ENCODE peak calls at places on chromosomes 6 and 20, in seven cellular contexts. One of them, this sample, is unnamed.
A peak's percentile ranks its signal among the peaks of the same experiment; 100 is the strongest.

GRCh38 chr6:35177586-35177985 is 36.2 kb upstream of the SCUBE3 start:
- DNase-seq in H1: no peak
- DNase-seq in K562: no peak
- DNase-seq in SK-N-SH: no peak
- DNase-seq in HepG2: no peak
- DNase-seq in HCT116: no peak
- DNase-seq in GM12878: no peak
- DNase-seq in this sample: no peak

GRCh38 chr20:57089701-57090144 is 176.7 kb downstream of the BMP7 start:
- DNase-seq in HepG2: peak; percentile 63
- DNase-seq in SK-N-SH: peak; percentile 92
- DNase-seq in K562: peak; percentile 73
- DNase-seq in HCT116: peak; percentile 34
- DNase-seq in H1: peak; percentile 97
- DNase-seq in GM12878: no peak
- DNase-seq in this sample: peak; percentile 77

GRCh38 chr20:6169251-6169650 is 46.4 kb upstream of the FERMT1 start:
- DNase-seq in SK-N-SH: no peak
- DNase-seq in K562: no peak
- DNase-seq in GM12878: no peak
- DNase-seq in HCT116: no peak
- DNase-seq in H1: no peak
- DNase-seq in HepG2: peak; percentile 15
- DNase-seq in this sample: peak; percentile 41

GRCh38 chr6:24524801-24525200 is 30.0 kb downstream of the ALDH5A1 start:
- DNase-seq in K562: peak; percentile 57
- DNase-seq in SK-N-SH: peak; percentile 43
- DNase-seq in HepG2: peak; percentile 33
- DNase-seq in GM12878: no peak
- DNase-seq in HCT116: peak; percentile 41
- DNase-seq in H1: no peak
- DNase-seq in this sample: peak; percentile 34

GRCh38 chr20:43579861-43580793 is 10.6 kb upstream of the IFT52 start:
- DNase-seq in H1: no peak
- DNase-seq in K562: peak; percentile 86
- DNase-seq in HepG2: no peak
- DNase-seq in SK-N-SH: no peak
- DNase-seq in GM12878: no peak
- DNase-seq in HCT116: no peak
- DNase-seq in this sample: no peak

GRCh38 chr20:4217349-4217761 is 202.0 kb upstream of the RNF24 start:
- DNase-seq in HepG2: peak; percentile 55
- DNase-seq in SK-N-SH: no peak
- DNase-seq in GM12878: no peak
- DNase-seq in HCT116: no peak
- DNase-seq in K562: no peak
- DNase-seq in H1: no peak
- DNase-seq in this sample: no peak

GRCh38 chr6:157613011-157613522 is 210.0 kb upstream of the SNX9 start:
- DNase-seq in K562: peak; percentile 79
- DNase-seq in SK-N-SH: no peak
- DNase-seq in HepG2: peak; percentile 63
- DNase-seq in HCT116: peak; percentile 83
- DNase-seq in H1: no peak
- DNase-seq in GM12878: no peak
- DNase-seq in this sample: no peak

GRCh38 chr20:18004389-18005031 is 35.7 kb downstream of the MGME1 start:
- DNase-seq in SK-N-SH: no peak
- DNase-seq in H1: no peak
- DNase-seq in K562: no peak
- DNase-seq in HCT116: no peak
- DNase-seq in HepG2: peak; percentile 59
- DNase-seq in GM12878: no peak
- DNase-seq in this sample: no peak

GRCh38 chr6:126531273-126531672 is 191.4 kb downstream of the CENPW start:
- DNase-seq in H1: no peak
- DNase-seq in K562: no peak
- DNase-seq in HepG2: no peak
- DNase-seq in SK-N-SH: no peak
- DNase-seq in GM12878: no peak
- DNase-seq in HCT116: no peak
- DNase-seq in this sample: no peak

GRCh38 chr6:136666041-136666440 is 115.8 kb upstream of the MAP7 start:
- DNase-seq in SK-N-SH: no peak
- DNase-seq in HCT116: no peak
- DNase-seq in K562: no peak
- DNase-seq in GM12878: no peak
- DNase-seq in H1: no peak
- DNase-seq in HepG2: no peak
- DNase-seq in this sample: no peak

GRCh38 chr20:21702553-21703467 is 2.7 kb upstream of the PAX1 start:
- DNase-seq in SK-N-SH: peak; percentile 80
- DNase-seq in GM12878: no peak
- DNase-seq in K562: peak; percentile 53
- DNase-seq in HepG2: peak; percentile 39
- DNase-seq in HCT116: no peak
- DNase-seq in H1: peak; percentile 98
- DNase-seq in this sample: no peak

GRCh38 chr20:45117581-45117980 is 2.6 kb upstream of the WFDC5 start:
- DNase-seq in K562: no peak
- DNase-seq in SK-N-SH: no peak
- DNase-seq in GM12878: no peak
- DNase-seq in HCT116: no peak
- DNase-seq in HepG2: no peak
- DNase-seq in H1: no peak
- DNase-seq in this sample: no peak

GRCh38 chr6:5457036-5457435 is 195.7 kb downstream of the FARS2 start:
- DNase-seq in SK-N-SH: no peak
- DNase-seq in K562: no peak
- DNase-seq in HepG2: no peak
- DNase-seq in HCT116: no peak
- DNase-seq in H1: no peak
- DNase-seq in GM12878: no peak
- DNase-seq in this sample: no peak

GRCh38 chr6:166610104-166610503 is 16.9 kb downstream of the RPS6KA2 start:
- DNase-seq in GM12878: no peak
- DNase-seq in SK-N-SH: no peak
- DNase-seq in H1: no peak
- DNase-seq in HepG2: no peak
- DNase-seq in K562: no peak
- DNase-seq in HCT116: no peak
- DNase-seq in this sample: no peak

GRCh38 chr6:138086573-138087196 is 20.5 kb downstream of the PERP start:
- DNase-seq in HepG2: peak; percentile 95
- DNase-seq in H1: no peak
- DNase-seq in SK-N-SH: no peak
- DNase-seq in GM12878: no peak
- DNase-seq in HCT116: peak; percentile 85
- DNase-seq in K562: no peak
- DNase-seq in this sample: no peak

GRCh38 chr6:148720371-148720770 is 26.5 kb upstream of the UST start:
- DNase-seq in HepG2: no peak
- DNase-seq in GM12878: no peak
- DNase-seq in SK-N-SH: no peak
- DNase-seq in H1: no peak
- DNase-seq in K562: no peak
- DNase-seq in HCT116: no peak
- DNase-seq in this sample: no peak

GRCh38 chr6:144264270-144265060 is 20.7 kb upstream of the UTRN start:
- DNase-seq in HepG2: peak; percentile 87
- DNase-seq in HCT116: peak; percentile 71
- DNase-seq in K562: no peak
- DNase-seq in SK-N-SH: no peak
- DNase-seq in GM12878: no peak
- DNase-seq in H1: no peak
- DNase-seq in this sample: no peak

GRCh38 chr6:128118401-128118800 is 217.5 kb upstream of the THEMIS start:
- DNase-seq in H1: no peak
- DNase-seq in GM12878: no peak
- DNase-seq in HCT116: no peak
- DNase-seq in K562: no peak
- DNase-seq in SK-N-SH: no peak
- DNase-seq in HepG2: no peak
- DNase-seq in this sample: no peak
- TF ChIP-seq JUND in H1: no peak
- TF ChIP-seq JUND in GM12878: no peak
- TF ChIP-seq JUND in HCT116: no peak
- TF ChIP-seq JUND in K562: no peak
- TF ChIP-seq JUND in SK-N-SH: no peak
- TF ChIP-seq JUND in HepG2: no peak
- TF ChIP-seq JUND in this sample: no peak

GRCh38 chr20:10209091-10209490 is 9.5 kb upstream of the SNAP25 start:
- DNase-seq in K562: no peak
- DNase-seq in H1: no peak
- DNase-seq in GM12878: no peak
- DNase-seq in SK-N-SH: no peak
- DNase-seq in HepG2: no peak
- DNase-seq in HCT116: no peak
- DNase-seq in this sample: no peak
- TF ChIP-seq JUND in K562: no peak
- TF ChIP-seq JUND in H1: no peak
- TF ChIP-seq JUND in GM12878: no peak
- TF ChIP-seq JUND in SK-N-SH: no peak
- TF ChIP-seq JUND in HepG2: no peak
- TF ChIP-seq JUND in HCT116: no peak
- TF ChIP-seq JUND in this sample: no peak

DNA sequence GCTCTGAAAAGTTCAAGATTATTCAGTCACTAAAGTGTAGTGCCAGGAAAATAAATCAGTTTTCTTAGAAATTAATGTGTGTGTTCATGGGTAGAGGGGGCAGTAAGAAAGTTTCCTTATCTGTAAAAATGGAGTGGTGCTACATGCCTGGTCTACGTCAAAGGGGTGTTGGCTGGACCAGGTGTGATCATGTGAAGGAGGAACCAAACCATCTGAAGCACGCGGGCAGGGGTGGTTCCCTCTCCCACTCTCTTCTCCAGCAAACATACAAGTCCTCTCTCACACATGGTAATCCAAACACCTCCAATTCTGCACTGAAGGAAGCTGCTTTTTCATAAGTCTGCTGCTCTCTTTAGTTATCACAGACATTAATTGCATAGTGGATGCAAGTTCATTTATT is 63.1 kb downstream of the CLIC5 start:
- DNase-seq in HepG2: no peak
- DNase-seq in K562: no peak
- DNase-seq in H1: no peak
- DNase-seq in SK-N-SH: no peak
- DNase-seq in HCT116: no peak
- DNase-seq in GM12878: no peak
- DNase-seq in this sample: no peak
- TF ChIP-seq JUND in HepG2: no peak
- TF ChIP-seq JUND in K562: no peak
- TF ChIP-seq JUND in H1: no peak
- TF ChIP-seq JUND in SK-N-SH: no peak
- TF ChIP-seq JUND in HCT116: no peak
- TF ChIP-seq JUND in GM12878: no peak
- TF ChIP-seq JUND in this sample: no peak

GRCh38 chr20:50282592-50283241 is 92.1 kb downstream of the CEBPB start:
- DNase-seq in HCT116: no peak
- DNase-seq in GM12878: no peak
- DNase-seq in H1: no peak
- DNase-seq in HepG2: no peak
- DNase-seq in K562: no peak
- DNase-seq in SK-N-SH: no peak
- DNase-seq in this sample: no peak

GRCh38 chr20:50279988-50280850 is 89.6 kb downstream of the CEBPB start:
- DNase-seq in HepG2: no peak
- DNase-seq in GM12878: no peak
- DNase-seq in H1: no peak
- DNase-seq in SK-N-SH: no peak
- DNase-seq in K562: no peak
- DNase-seq in HCT116: no peak
- DNase-seq in this sample: no peak

GRCh38 chr20:50283370-50283769 is 92.7 kb downstream of the CEBPB start:
- DNase-seq in HCT116: no peak
- DNase-seq in K562: no peak
- DNase-seq in HepG2: no peak
- DNase-seq in H1: no peak
- DNase-seq in GM12878: no peak
- DNase-seq in SK-N-SH: no peak
- DNase-seq in this sample: no peak

GRCh38 chr20:50280851-50281655 is 90.4 kb downstream of the CEBPB start:
- DNase-seq in HCT116: no peak
- DNase-seq in H1: no peak
- DNase-seq in K562: no peak
- DNase-seq in HepG2: no peak
- DNase-seq in GM12878: no peak
- DNase-seq in SK-N-SH: no peak
- DNase-seq in this sample: no peak

DNA sequence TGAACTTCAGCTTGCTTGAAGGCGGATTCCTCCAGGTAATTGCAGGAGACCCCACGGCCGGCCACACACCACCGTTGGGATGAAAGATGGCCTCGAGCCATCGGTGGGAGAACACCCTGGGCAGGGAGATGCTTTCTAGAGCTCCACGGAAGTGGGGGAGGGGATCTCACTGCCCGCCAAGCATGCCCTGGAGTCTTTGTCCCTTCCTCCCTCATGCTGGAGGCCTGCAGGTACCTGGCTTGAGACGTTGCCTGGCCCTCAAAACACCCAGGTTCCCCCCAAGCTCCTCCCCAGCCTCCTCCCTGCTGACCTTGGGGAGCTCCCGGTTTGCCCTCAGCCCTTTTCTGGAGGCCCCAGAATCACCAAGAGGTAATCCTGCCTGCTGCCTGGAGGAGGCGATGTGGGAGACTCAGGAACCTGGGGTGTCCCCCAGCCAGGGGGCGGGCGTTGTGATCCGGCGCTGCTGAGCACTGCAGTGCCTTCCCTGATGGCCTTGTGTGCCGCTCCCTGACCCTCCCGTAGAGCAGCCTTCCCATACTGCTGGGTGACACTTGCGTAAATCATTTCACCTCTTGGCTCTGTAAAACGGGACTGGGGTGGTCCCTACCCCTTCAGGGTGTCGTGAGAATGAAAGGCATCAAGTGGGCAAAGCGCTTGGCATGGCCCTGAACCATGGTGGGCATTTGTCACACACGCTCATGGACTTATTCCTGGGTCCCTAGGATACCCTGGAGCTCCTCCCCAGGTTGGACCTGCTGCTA is 91.4 kb downstream of the CEBPB start:
- DNase-seq in HepG2: peak; percentile 71
- DNase-seq in K562: peak; percentile 69
- DNase-seq in GM12878: no peak
- DNase-seq in SK-N-SH: no peak
- DNase-seq in H1: peak; percentile 84
- DNase-seq in HCT116: no peak
- DNase-seq in this sample: no peak
- TF ChIP-seq JUND in HepG2: no peak
- TF ChIP-seq JUND in K562: no peak
- TF ChIP-seq JUND in GM12878: no peak
- TF ChIP-seq JUND in SK-N-SH: no peak
- TF ChIP-seq JUND in H1: no peak
- TF ChIP-seq JUND in HCT116: no peak
- TF ChIP-seq JUND in this sample: no peak

DNA sequence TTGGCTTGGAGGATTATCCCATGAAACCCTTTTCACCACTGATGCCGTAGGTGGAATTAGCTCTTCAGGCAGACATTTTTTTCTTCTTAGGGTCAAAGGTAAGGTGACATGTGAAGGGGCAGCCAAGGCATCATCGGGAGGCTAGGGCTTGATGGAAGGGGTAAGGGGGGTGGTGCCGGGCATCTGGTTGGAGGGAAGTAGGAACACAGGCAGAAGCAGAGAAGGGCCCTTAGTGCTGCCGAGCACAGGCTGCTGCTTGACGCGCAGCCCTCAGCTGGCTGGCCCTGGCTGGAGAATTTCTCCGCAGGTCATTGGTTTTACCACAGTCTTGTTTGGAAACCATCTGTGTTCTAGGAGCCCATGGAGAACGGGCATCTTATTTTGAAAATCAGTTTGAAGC is 54.7 kb downstream of the TRAF3IP2 start:
- DNase-seq in HCT116: no peak
- DNase-seq in SK-N-SH: no peak
- DNase-seq in H1: no peak
- DNase-seq in K562: no peak
- DNase-seq in HepG2: no peak
- DNase-seq in GM12878: no peak
- DNase-seq in this sample: no peak
- TF ChIP-seq JUND in HCT116: no peak
- TF ChIP-seq JUND in SK-N-SH: no peak
- TF ChIP-seq JUND in H1: no peak
- TF ChIP-seq JUND in K562: no peak
- TF ChIP-seq JUND in HepG2: no peak
- TF ChIP-seq JUND in GM12878: no peak
- TF ChIP-seq JUND in this sample: no peak

This sample was measured in T47D.